ENCODE peak calls at places on chromosomes 5 and 9, in nine cellular contexts. C, H, N, Y, W, Q, F, K and J are unnamed samples.

GRCh38 chr5:116498478-116498877 is 76.1 kb downstream of the SEMA6A start:
- DNase-seq in F (no peak), K (no peak), H (no peak), Y (peak), N (no peak), Q (no peak), C (no peak), W (no peak), J (peak)

GRCh38 chr9:138022121-138022741 is 144.6 kb downstream of the CACNA1B start:
- DNase-seq in K (no peak), Y (peak), C (no peak), N (no peak), W (peak), Q (no peak), F (peak), H (peak), J (peak)

GRCh38 chr5:75566710-75567309 is 44.4 kb upstream of the ANKDD1B start:
- DNase-seq in Q (peak), F (peak), N (peak), W (peak), K (no peak), H (peak), C (peak), Y (peak), J (no peak)

GRCh38 chr5:132777209-132778069 is at the start of gene SEPTIN8:
- DNase-seq in Y (peak), W (peak), C (peak), N (no peak), Q (peak), K (peak), F (peak), H (peak), J (peak)

GRCh38 chr5:19987594-19988345 is at the start of gene CDH18:
- DNase-seq in Q (peak), K (peak), N (peak), F (peak), C (no peak), Y (peak), H (peak), W (peak), J (peak)

GRCh38 chr9:98974554-98974953 is 30.8 kb downstream of the COL15A1 start:
- DNase-seq in W (no peak), C (no peak), Y (no peak), Q (no peak), F (no peak), H (no peak), K (no peak), N (no peak), J (no peak)

GRCh38 chr9:69961834-69962233 is 81.8 kb upstream of the MAMDC2 start:
- DNase-seq in W (no peak), C (no peak), Y (no peak), F (no peak), N (no peak), K (no peak), H (no peak), Q (no peak), J (no peak)

GRCh38 chr5:2029206-2029605 is 146.5 kb upstream of the IRX4 start:
- DNase-seq in Q (peak), F (no peak), K (no peak), H (no peak), W (no peak), Y (no peak), C (no peak), N (peak), J (no peak)

GRCh38 chr5:170216262-170216864 is 16.4 kb upstream of the C5orf58 start:
- DNase-seq in Y (peak), F (peak), C (peak), W (peak), K (no peak), N (peak), Q (peak), H (peak), J (peak)

GRCh38 chr9:89740722-89741121 is 135.9 kb downstream of the GADD45G start:
- DNase-seq in Y (no peak), K (no peak), Q (no peak), N (no peak), C (no peak), W (no peak), F (no peak), H (no peak), J (no peak)

GRCh38 chr5:43421450-43422133 is 9.4 kb upstream of the CCL28 start:
- DNase-seq in Q (no peak), K (no peak), N (no peak), W (no peak), Y (no peak), F (no peak), H (no peak), C (no peak), J (no peak)

GRCh38 chr5:132591140-132591539 is 34.4 kb downstream of the RAD50 start:
- DNase-seq in Q (no peak), K (no peak), C (no peak), W (no peak), Y (no peak), N (peak), F (peak), H (peak), J (no peak)

GRCh38 chr5:137282216-137282615 is 216.9 kb downstream of the SPOCK1 start:
- DNase-seq in K (no peak), F (peak), Q (peak), Y (no peak), N (no peak), H (peak), W (peak), C (no peak), J (no peak)

GRCh38 chr5:58849995-58850667 is 267.3 kb downstream of the RAB3C start:
- DNase-seq in W (peak), C (no peak), Q (peak), N (no peak), K (no peak), Y (peak), H (peak), F (peak), J (peak)

GRCh38 chr9:10052181-10052580 is 560.6 kb downstream of the PTPRD start:
- DNase-seq in C (no peak), Q (no peak), F (no peak), H (no peak), Y (no peak), W (no peak), K (no peak), N (no peak), J (no peak)

GRCh38 chr9:133813749-133814585 is 75.8 kb upstream of the SARDH start:
- DNase-seq in Y (no peak), N (no peak), K (no peak), Q (no peak), W (peak), F (no peak), C (peak), H (peak), J (no peak)

GRCh38 chr5:1460054-1460682 is 14.9 kb upstream of the SLC6A3 start:
- DNase-seq in K (no peak), H (no peak), C (no peak), Q (no peak), Y (no peak), W (no peak), F (no peak), N (no peak), J (no peak)

GRCh38 chr9:3768698-3769458 is 243.1 kb upstream of the RFX3 start:
- DNase-seq in H (peak), C (no peak), Y (no peak), W (peak), F (peak), N (peak), Q (no peak), K (peak), J (no peak)

GRCh38 chr9:120696551-120697230 is 17.6 kb downstream of the MEGF9 start:
- DNase-seq in C (no peak), Y (no peak), K (no peak), F (no peak), N (no peak), H (no peak), Q (no peak), W (no peak), J (no peak)

GRCh38 chr5:150112211-150113046 is 26.1 kb upstream of the CSF1R start:
- DNase-seq in F (peak), K (peak), Y (peak), H (peak), C (no peak), W (peak), N (peak), Q (peak), J (no peak)

GRCh38 chr9:97473717-97474116 is 27.7 kb upstream of the TMOD1 start:
- DNase-seq in K (no peak), N (no peak), Y (no peak), F (no peak), C (no peak), W (no peak), H (no peak), Q (no peak), J (no peak)

GRCh38 chr5:172245823-172246222 is 37.7 kb downstream of the UBTD2 start:
- DNase-seq in Y (no peak), K (no peak), F (peak), W (no peak), C (no peak), H (peak), Q (no peak), N (peak), J (no peak)

GRCh38 chr9:107712390-107712789 is 222.8 kb upstream of the KLF4 start:
- DNase-seq in Q (peak), N (no peak), W (peak), C (no peak), Y (no peak), K (no peak), H (peak), F (peak), J (no peak)

GRCh38 chr5:142754031-142754430 is 16.1 kb upstream of the ARHGAP26 start:
- DNase-seq in C (no peak), H (no peak), W (no peak), Y (no peak), K (peak), F (no peak), N (no peak), Q (no peak), J (no peak)

GRCh38 chr9:112074250-112075008 is 100.7 kb downstream of the SUSD1 start:
- DNase-seq in Y (peak), N (peak), H (peak), F (peak), Q (peak), K (peak), W (peak), C (peak), J (peak)

GRCh38 chr5:9104576-9105339 is 441.1 kb downstream of the SEMA5A start:
- DNase-seq in W (no peak), C (no peak), F (no peak), N (peak), K (no peak), Y (no peak), H (no peak), Q (peak), J (no peak)

GRCh38 chr5:76386360-76386759 is 16.7 kb upstream of the IQGAP2 start:
- DNase-seq in K (no peak), W (no peak), H (no peak), Y (no peak), C (no peak), Q (peak), N (no peak), F (no peak), J (no peak)

GRCh38 chr9:68980341-68980914 is 33.5 kb downstream of the PRKACG start:
- DNase-seq in Y (no peak), H (no peak), Q (no peak), W (no peak), K (no peak), C (no peak), F (no peak), N (no peak), J (no peak)

GRCh38 chr5:73902327-73903051 is 276.5 kb downstream of the ARHGEF28 start:
- DNase-seq in H (peak), Y (peak), F (peak), C (peak), K (no peak), N (peak), Q (peak), W (peak), J (peak)

GRCh38 chr5:54595724-54596123 is 78.2 kb downstream of the SNX18 start:
- DNase-seq in Q (no peak), K (no peak), F (peak), N (no peak), Y (no peak), W (no peak), C (no peak), H (peak), J (no peak)

GRCh38 chr5:94461131-94461530 is 157.3 kb downstream of the KIAA0825 start:
- DNase-seq in Q (no peak), F (no peak), C (no peak), K (no peak), H (no peak), Y (no peak), W (no peak), N (no peak), J (no peak)

GRCh38 chr5:26847041-26847736 is 191.2 kb downstream of the CDH9 start:
- DNase-seq in W (peak), H (no peak), K (no peak), C (no peak), Q (no peak), N (no peak), F (peak), Y (no peak), J (peak)

GRCh38 chr9:108864446-108864845 is 2.4 kb downstream of the ACTL7A start:
- DNase-seq in N (no peak), C (no peak), Y (no peak), K (no peak), F (no peak), Q (no peak), H (no peak), W (no peak), J (no peak)

GRCh38 chr5:133509742-133510079 is 102.6 kb downstream of the FSTL4 start:
- DNase-seq in N (no peak), Q (no peak), W (no peak), C (no peak), F (no peak), K (no peak), Y (no peak), H (no peak), J (peak)

GRCh38 chr5:171710451-171711024 is 75.1 kb upstream of the SMIM23 start:
- DNase-seq in N (no peak), Y (no peak), C (peak), H (no peak), W (no peak), Q (no peak), K (no peak), F (no peak), J (no peak)

GRCh38 chr9:135048758-135049284 is 38.6 kb upstream of the OLFM1 start:
- DNase-seq in Q (no peak), Y (no peak), W (no peak), H (no peak), F (no peak), C (no peak), K (no peak), N (no peak), J (no peak)

GRCh38 chr9:97905228-97905627 is 17.1 kb downstream of the TRMO start:
- DNase-seq in W (no peak), Q (no peak), H (no peak), N (no peak), C (no peak), K (no peak), Y (no peak), F (no peak), J (no peak)

DNA sequence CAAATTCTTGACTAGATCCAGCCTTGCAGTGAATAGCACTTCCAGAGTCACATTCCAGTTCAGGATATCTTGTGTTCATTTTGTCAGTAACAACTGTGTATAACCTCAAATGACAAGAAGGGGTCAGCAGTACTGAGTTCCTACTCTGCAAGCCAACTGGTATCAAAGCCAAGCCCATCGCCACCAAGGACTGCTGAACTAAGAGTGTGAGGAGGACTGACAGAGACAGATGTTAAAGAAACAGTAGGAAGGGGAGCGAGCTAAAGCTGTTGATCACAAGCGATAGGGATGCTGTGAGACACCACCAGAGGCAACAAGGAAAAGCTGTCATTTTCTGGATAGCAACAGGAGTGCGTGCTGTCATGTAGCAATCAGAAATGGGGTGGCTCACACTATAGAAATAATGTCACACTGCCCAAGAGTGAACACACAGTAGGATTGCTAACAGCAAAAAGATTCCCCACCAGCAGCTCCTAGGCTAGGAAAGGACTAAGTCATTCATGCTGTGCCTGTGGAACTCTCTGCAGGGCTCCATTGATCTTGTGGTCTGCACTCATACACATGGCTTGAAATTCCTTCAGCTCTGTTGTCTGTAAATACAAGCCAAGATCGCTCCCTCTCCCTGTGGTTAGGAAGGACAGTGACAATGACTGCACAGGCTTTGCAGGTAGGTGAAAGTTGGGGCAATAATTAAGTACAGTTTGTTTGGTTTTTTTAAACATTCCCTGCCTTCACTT is 658.6 kb downstream of the NR2F1-AS1 start:
- DNase-seq in H (no peak), N (no peak), C (no peak), F (no peak), W (no peak), Q (no peak), K (no peak), Y (no peak), J (no peak)
- TF ChIP-seq CTCF in H (no peak), N (no peak), C (no peak), F (no peak), W (no peak), Q (no peak), K (no peak), Y (no peak), J (no peak)

DNA sequence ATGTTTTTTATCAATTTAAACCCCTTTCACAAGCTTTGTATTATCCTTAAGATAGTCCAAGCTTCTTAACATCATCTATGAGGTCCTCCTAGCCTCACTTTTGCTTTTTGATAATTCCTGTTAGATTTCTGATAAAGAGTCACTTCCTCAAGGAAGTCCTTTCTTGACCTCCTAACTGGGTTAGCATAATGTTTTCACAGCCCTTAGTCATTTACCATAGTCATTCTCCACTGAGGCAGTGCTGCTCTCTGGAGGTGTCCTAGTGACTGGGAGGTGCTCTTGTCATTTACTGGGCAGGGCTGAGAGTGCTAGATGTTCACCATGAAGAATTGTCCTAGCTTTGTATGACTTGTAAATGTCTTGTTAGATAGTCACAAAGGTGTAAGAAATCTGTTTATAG is 26.4 kb downstream of the TNPO1 start:
- DNase-seq in Y (peak), W (peak), F (no peak), K (no peak), N (peak), Q (peak), C (no peak), H (no peak), J (no peak)
- TF ChIP-seq CTCF in Y (peak), W (peak), F (no peak), K (no peak), N (no peak), Q (no peak), C (no peak), H (no peak), J (no peak)

GRCh38 chr9:103397868-103398600 is 402.9 kb downstream of the CYLC2 start:
- DNase-seq in K (no peak), C (no peak), N (no peak), F (peak), Y (peak), Q (peak), H (peak), W (peak), J (peak)
- TF ChIP-seq CTCF in K (no peak), C (peak), N (peak), F (peak), Y (peak), Q (peak), H (peak), W (peak), J (peak)

DNA sequence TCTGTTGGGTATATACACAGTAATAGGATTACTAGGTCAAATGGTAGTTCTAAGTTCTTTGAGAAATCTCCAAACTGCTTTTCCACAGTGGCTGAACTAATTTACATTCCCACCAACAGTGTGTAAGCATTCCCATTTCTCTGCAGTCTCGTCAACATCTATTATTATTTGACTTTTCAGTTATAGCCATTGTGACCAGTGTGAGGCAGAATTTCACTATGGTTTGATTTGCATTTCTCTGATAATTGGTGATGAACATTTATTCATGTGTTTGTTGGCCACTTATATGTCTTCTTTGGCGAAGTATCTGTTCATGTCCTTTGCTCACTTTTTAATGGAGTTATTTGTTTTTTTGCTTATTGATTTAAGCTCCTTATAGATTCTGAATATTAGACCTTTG is 596.2 kb upstream of the DAB2 start:
- DNase-seq in H (no peak), K (no peak), F (no peak), Y (no peak), Q (no peak), W (no peak), C (no peak), N (no peak), J (no peak)
- TF ChIP-seq CTCF in H (no peak), K (no peak), F (no peak), Y (no peak), Q (no peak), W (no peak), C (no peak), N (no peak), J (no peak)

DNA sequence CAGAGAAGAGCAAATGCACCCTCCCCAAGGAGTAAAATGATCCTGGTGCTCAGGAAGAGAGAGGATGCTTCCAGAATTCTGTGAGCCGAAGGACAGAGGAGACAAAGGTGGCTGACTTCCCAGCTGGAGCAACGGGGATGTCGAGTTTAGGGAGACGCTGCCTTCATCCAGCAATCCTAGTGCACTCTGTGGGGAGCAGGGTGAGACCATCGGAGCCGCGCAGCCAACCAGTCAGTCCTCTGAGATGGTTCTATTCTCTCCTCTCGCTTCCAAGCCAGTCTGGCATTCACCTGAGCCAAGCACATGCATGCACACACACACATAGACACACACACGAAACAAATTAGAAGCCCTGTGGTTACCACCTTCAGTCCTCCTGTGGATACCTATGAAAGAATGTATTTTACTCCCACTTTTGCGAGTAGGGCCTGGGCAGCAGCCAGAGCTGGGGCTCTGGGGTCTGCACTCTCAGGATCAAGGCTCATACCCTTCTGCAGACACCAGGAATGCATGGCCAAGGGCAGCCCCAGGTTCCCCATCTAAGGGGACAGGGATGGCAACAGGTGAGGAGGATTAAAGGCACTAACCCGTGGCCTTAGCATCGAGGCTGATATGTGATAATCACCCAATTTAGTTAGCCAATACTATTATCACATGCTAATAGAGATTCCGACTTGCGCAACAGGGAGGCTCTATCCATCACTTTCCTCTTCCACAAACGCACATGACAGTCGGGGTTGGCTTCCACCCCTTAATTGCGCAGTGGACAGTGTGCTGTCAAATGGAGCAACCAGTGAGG is 75.8 kb downstream of the GTF3C4 start:
- DNase-seq in C (no peak), Q (no peak), W (no peak), H (no peak), K (no peak), F (no peak), Y (no peak), N (no peak), J (no peak)
- TF ChIP-seq CTCF in C (no peak), Q (no peak), W (no peak), H (no peak), K (no peak), F (no peak), Y (no peak), N (no peak), J (no peak)

DNA sequence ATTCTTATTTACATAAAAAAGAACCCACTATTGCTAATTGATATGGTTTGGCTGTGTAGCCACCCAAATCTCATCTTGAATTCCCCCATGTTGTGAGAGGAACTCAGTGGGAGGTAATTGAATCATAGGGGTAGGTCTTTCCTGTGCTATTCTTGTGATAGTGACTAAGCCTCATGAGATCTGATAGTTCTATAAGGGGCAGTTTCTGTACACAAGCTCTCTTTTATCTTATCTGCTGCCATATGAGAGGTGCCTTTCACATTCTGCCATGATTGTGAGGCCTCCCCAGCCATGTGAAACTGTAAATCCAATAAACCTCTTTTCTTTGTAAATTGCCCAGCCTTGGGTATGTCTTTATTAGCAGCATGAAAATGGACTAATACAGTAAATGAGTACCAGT is 58.2 kb upstream of the PRR16 start:
- DNase-seq in K (no peak), F (peak), H (peak), Y (peak), W (no peak), C (no peak), N (peak), Q (peak), J (no peak)
- TF ChIP-seq CTCF in K (no peak), F (no peak), H (no peak), Y (no peak), W (no peak), C (no peak), N (no peak), Q (no peak), J (no peak)